ENCODE peak calls at places on chromosomes 12 and 14, in seven cellular contexts. Q, O, Y, V, R, B and C are unnamed samples.

GRCh38 chr14:24058260-24058950 is 6.6 kb downstream of the CARMIL3 start:
- DNase-seq in Q (peak), O (peak), Y (peak), V (peak), R (peak), B (peak), C (peak)

GRCh38 chr12:45669093-45669492 is 60.4 kb upstream of the ARID2 start:
- DNase-seq in Q (no peak), O (no peak), Y (no peak), V (no peak), R (no peak), B (peak), C (no peak)

GRCh38 chr12:44295958-44296623 is 460.2 kb downstream of the TMEM117 start:
- DNase-seq in Q (no peak), O (no peak), Y (no peak), V (no peak), R (no peak), B (no peak), C (no peak)

GRCh38 chr14:35221462-35221861 is 70.7 kb upstream of the PSMA6 start:
- DNase-seq in Q (no peak), O (no peak), Y (no peak), V (no peak), R (no peak), B (peak), C (no peak)

GRCh38 chr12:126507231-126507630 is 1442.0 kb downstream of the AACS start:
- DNase-seq in Q (no peak), O (no peak), Y (no peak), V (no peak), R (no peak), B (no peak), C (no peak)

GRCh38 chr12:110585231-110585799 is 2.2 kb upstream of the PPTC7 start:
- DNase-seq in Q (no peak), O (peak), Y (peak), V (peak), R (peak), B (peak), C (peak)

GRCh38 chr12:52285172-52285745 is 6.1 kb downstream of the KRT81 start:
- DNase-seq in Q (no peak), O (no peak), Y (peak), V (peak), R (peak), B (peak), C (peak)

GRCh38 chr12:46832084-46832704 is 6.4 kb upstream of the SLC38A4 start:
- DNase-seq in Q (no peak), O (no peak), Y (no peak), V (no peak), R (no peak), B (no peak), C (no peak)

GRCh38 chr12:110224379-110225304 is 56.4 kb upstream of the ATP2A2 start:
- DNase-seq in Q (no peak), O (peak), Y (peak), V (peak), R (peak), B (peak), C (peak)

GRCh38 chr12:131152587-131152986 is 198.9 kb downstream of the ADGRD1 start:
- DNase-seq in Q (no peak), O (no peak), Y (no peak), V (no peak), R (no peak), B (no peak), C (no peak)

GRCh38 chr12:20490213-20490612 is 121.9 kb downstream of the PDE3A start:
- DNase-seq in Q (no peak), O (peak), Y (no peak), V (no peak), R (peak), B (peak), C (peak)

GRCh38 chr14:73865536-73866113 is 14.0 kb downstream of the PTGR2 start:
- DNase-seq in Q (no peak), O (no peak), Y (no peak), V (no peak), R (no peak), B (no peak), C (no peak)

GRCh38 chr14:100653409-100653808 is 66.2 kb upstream of the BEGAIN start:
- DNase-seq in Q (no peak), O (no peak), Y (no peak), V (no peak), R (no peak), B (no peak), C (no peak)

DNA sequence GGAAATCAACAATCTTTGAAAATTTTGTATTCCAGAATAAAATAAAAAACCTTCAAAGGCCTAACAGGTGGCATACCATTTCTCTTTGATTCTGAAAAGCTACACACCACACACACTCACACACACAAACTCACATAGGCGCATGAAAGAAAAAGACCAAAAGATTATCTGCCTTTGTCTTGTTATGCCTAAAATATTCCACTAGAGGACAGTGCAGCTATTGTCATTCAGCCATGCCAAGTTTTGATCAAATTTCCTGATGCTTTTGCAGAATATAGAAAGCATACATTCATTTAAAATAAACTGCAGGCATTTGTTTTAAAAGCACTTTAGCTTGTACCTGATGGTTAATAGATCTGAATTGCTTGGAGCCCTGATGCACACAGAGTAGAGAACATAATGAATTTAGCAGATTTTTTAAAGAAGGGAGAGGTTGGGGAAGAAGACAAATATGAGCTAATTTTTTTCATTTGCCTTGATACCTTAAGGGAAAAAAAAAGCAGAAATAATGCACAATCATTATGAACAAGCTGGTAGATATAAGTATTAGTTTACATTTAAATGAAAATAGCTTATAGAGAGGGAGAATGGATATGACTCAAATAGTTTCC is 1766.9 kb upstream of the SEL1L start:
- DNase-seq in Q (no peak), O (peak), Y (peak), V (peak), R (peak), B (peak), C (peak)
- TF ChIP-seq CTCF in Q (peak), O (peak), Y (peak), V (peak), R (peak), B (peak), C (peak)

GRCh38 chr12:1533205-1533601 is 61.2 kb downstream of the FBXL14 start:
- DNase-seq in Q (no peak), O (no peak), Y (no peak), V (no peak), R (peak), B (no peak), C (peak)
- H3K4me3 ChIP-seq in Q (no peak), O (no peak), Y (no peak), V (no peak), R (peak), B (no peak), C (peak)

GRCh38 chr12:76688627-76689026 is 75.3 kb upstream of the ZDHHC17 start:
- DNase-seq in Q (no peak), O (no peak), Y (no peak), V (no peak), R (no peak), B (no peak), C (no peak)
- TF ChIP-seq CTCF in Q (no peak), O (peak), Y (peak), V (no peak), R (peak), B (peak), C (peak)

GRCh38 chr14:99261916-99262787 is 9.8 kb downstream of the BCL11B start:
- DNase-seq in Q (no peak), O (no peak), Y (no peak), V (no peak), R (no peak), B (no peak), C (no peak)

GRCh38 chr14:99258884-99259283 is 13.1 kb downstream of the BCL11B start:
- DNase-seq in Q (no peak), O (no peak), Y (no peak), V (no peak), R (no peak), B (no peak), C (no peak)

GRCh38 chr14:99259327-99259726 is 12.7 kb downstream of the BCL11B start:
- DNase-seq in Q (no peak), O (no peak), Y (no peak), V (no peak), R (no peak), B (no peak), C (no peak)

GRCh38 chr14:99260116-99260515 is 11.9 kb downstream of the BCL11B start:
- DNase-seq in Q (no peak), O (no peak), Y (no peak), V (no peak), R (no peak), B (no peak), C (no peak)

GRCh38 chr14:99260652-99261551 is 11.1 kb downstream of the BCL11B start:
- DNase-seq in Q (no peak), O (no peak), Y (no peak), V (no peak), R (no peak), B (no peak), C (no peak)
- H3K4me3 ChIP-seq in Q (no peak), O (no peak), Y (no peak), V (no peak), R (peak), B (no peak), C (no peak)